ENCODE peak calls at places on chromosome 4, in ten cellular contexts. One of them, this sample, is unnamed.

GRCh38 chr4:181998588-181998987 is 244.6 kb upstream of the TENM3 start:
- DNase-seq in hypothalamus: no peak
- DNase-seq in activated T-helper 1 cell treated with anti-CD3 and anti-CD28 coated beads, Interleukin-2, amount 50 U/mL, for 16 hours: no peak
- DNase-seq in stromal cell of bone marrow: no peak
- DNase-seq in NT2/D1: no peak
- DNase-seq in upper lobe of right lung: no peak
- DNase-seq in CD8-positive, alpha-beta T cell: no peak
- DNase-seq in GM04503: no peak
- DNase-seq in H9: no peak
- DNase-seq in NAMALWA: no peak
- DNase-seq in this sample: no peak

GRCh38 chr4:169663894-169664293 is 43.5 kb downstream of the CLCN3 start:
- DNase-seq in hypothalamus: no peak
- DNase-seq in activated T-helper 1 cell treated with anti-CD3 and anti-CD28 coated beads, Interleukin-2, amount 50 U/mL, for 16 hours: no peak
- DNase-seq in NT2/D1: no peak
- DNase-seq in GM04503: no peak
- DNase-seq in CD8-positive, alpha-beta T cell: no peak
- DNase-seq in NAMALWA: no peak
- DNase-seq in stromal cell of bone marrow: no peak
- DNase-seq in H9: no peak
- DNase-seq in upper lobe of right lung: no peak
- DNase-seq in this sample: no peak

GRCh38 chr4:39083164-39083563 is 21.1 kb downstream of the KLHL5 start:
- DNase-seq in hypothalamus: no peak
- DNase-seq in H9: no peak
- DNase-seq in activated T-helper 1 cell treated with anti-CD3 and anti-CD28 coated beads, Interleukin-2, amount 50 U/mL, for 16 hours: no peak
- DNase-seq in CD8-positive, alpha-beta T cell: no peak
- DNase-seq in upper lobe of right lung: no peak
- DNase-seq in NT2/D1: no peak
- DNase-seq in NAMALWA: no peak
- DNase-seq in stromal cell of bone marrow: peak; percentile 21
- DNase-seq in GM04503: peak; percentile 26
- DNase-seq in this sample: no peak

GRCh38 chr4:128573781-128574508 is 235.6 kb upstream of the JADE1 start:
- DNase-seq in H9: no peak
- DNase-seq in activated T-helper 1 cell treated with anti-CD3 and anti-CD28 coated beads, Interleukin-2, amount 50 U/mL, for 16 hours: no peak
- DNase-seq in GM04503: peak; percentile 76
- DNase-seq in hypothalamus: no peak
- DNase-seq in stromal cell of bone marrow: peak; percentile 38
- DNase-seq in CD8-positive, alpha-beta T cell: no peak
- DNase-seq in NAMALWA: no peak
- DNase-seq in NT2/D1: no peak
- DNase-seq in upper lobe of right lung: no peak
- DNase-seq in this sample: no peak

GRCh38 chr4:163273922-163274321 is 58.5 kb downstream of the NPY1R start:
- DNase-seq in GM04503: no peak
- DNase-seq in stromal cell of bone marrow: no peak
- DNase-seq in NT2/D1: no peak
- DNase-seq in activated T-helper 1 cell treated with anti-CD3 and anti-CD28 coated beads, Interleukin-2, amount 50 U/mL, for 16 hours: no peak
- DNase-seq in NAMALWA: no peak
- DNase-seq in CD8-positive, alpha-beta T cell: no peak
- DNase-seq in upper lobe of right lung: no peak
- DNase-seq in hypothalamus: no peak
- DNase-seq in H9: no peak
- DNase-seq in this sample: no peak

GRCh38 chr4:25350561-25350960 is 26.5 kb upstream of the ANAPC4 start:
- DNase-seq in CD8-positive, alpha-beta T cell: no peak
- DNase-seq in NT2/D1: no peak
- DNase-seq in H9: no peak
- DNase-seq in upper lobe of right lung: no peak
- DNase-seq in activated T-helper 1 cell treated with anti-CD3 and anti-CD28 coated beads, Interleukin-2, amount 50 U/mL, for 16 hours: no peak
- DNase-seq in stromal cell of bone marrow: no peak
- DNase-seq in hypothalamus: no peak
- DNase-seq in GM04503: peak; percentile 18
- DNase-seq in NAMALWA: no peak
- DNase-seq in this sample: no peak

GRCh38 chr4:172515266-172515879 is 653.2 kb upstream of the GALNT7 start:
- DNase-seq in stromal cell of bone marrow: no peak
- DNase-seq in NAMALWA: no peak
- DNase-seq in GM04503: no peak
- DNase-seq in NT2/D1: peak; percentile 1
- DNase-seq in hypothalamus: no peak
- DNase-seq in CD8-positive, alpha-beta T cell: no peak
- DNase-seq in activated T-helper 1 cell treated with anti-CD3 and anti-CD28 coated beads, Interleukin-2, amount 50 U/mL, for 16 hours: no peak
- DNase-seq in upper lobe of right lung: no peak
- DNase-seq in H9: peak; percentile 51
- DNase-seq in this sample: no peak

GRCh38 chr4:1711906-1712215 is 258 bp downstream of the SLBP start:
- DNase-seq in hypothalamus: peak; percentile 47
- DNase-seq in NAMALWA: no peak
- DNase-seq in NT2/D1: no peak
- DNase-seq in activated T-helper 1 cell treated with anti-CD3 and anti-CD28 coated beads, Interleukin-2, amount 50 U/mL, for 16 hours: peak; percentile 32
- DNase-seq in upper lobe of right lung: no peak
- DNase-seq in CD8-positive, alpha-beta T cell: no peak
- DNase-seq in stromal cell of bone marrow: no peak
- DNase-seq in GM04503: no peak
- DNase-seq in H9: peak; percentile 43
- DNase-seq in this sample: no peak

GRCh38 chr4:78323439-78323838 is 228.1 kb upstream of the ANXA3 start:
- DNase-seq in NAMALWA: no peak
- DNase-seq in upper lobe of right lung: no peak
- DNase-seq in activated T-helper 1 cell treated with anti-CD3 and anti-CD28 coated beads, Interleukin-2, amount 50 U/mL, for 16 hours: no peak
- DNase-seq in stromal cell of bone marrow: no peak
- DNase-seq in hypothalamus: no peak
- DNase-seq in NT2/D1: no peak
- DNase-seq in H9: no peak
- DNase-seq in GM04503: no peak
- DNase-seq in CD8-positive, alpha-beta T cell: no peak
- DNase-seq in this sample: no peak

GRCh38 chr4:42302348-42302747 is 94.9 kb upstream of the SHISA3 start:
- DNase-seq in NAMALWA: peak; percentile 48
- DNase-seq in hypothalamus: no peak
- DNase-seq in stromal cell of bone marrow: no peak
- DNase-seq in upper lobe of right lung: no peak
- DNase-seq in NT2/D1: peak; percentile 63
- DNase-seq in H9: peak; percentile 75
- DNase-seq in CD8-positive, alpha-beta T cell: no peak
- DNase-seq in activated T-helper 1 cell treated with anti-CD3 and anti-CD28 coated beads, Interleukin-2, amount 50 U/mL, for 16 hours: no peak
- DNase-seq in GM04503: peak; percentile 2
- DNase-seq in this sample: no peak

GRCh38 chr4:6693274-6694176 is at the start of gene S100P:
- DNase-seq in NT2/D1: no peak
- DNase-seq in activated T-helper 1 cell treated with anti-CD3 and anti-CD28 coated beads, Interleukin-2, amount 50 U/mL, for 16 hours: no peak
- DNase-seq in CD8-positive, alpha-beta T cell: no peak
- DNase-seq in GM04503: no peak
- DNase-seq in H9: no peak
- DNase-seq in stromal cell of bone marrow: no peak
- DNase-seq in hypothalamus: no peak
- DNase-seq in upper lobe of right lung: no peak
- DNase-seq in NAMALWA: no peak
- DNase-seq in this sample: no peak

GRCh38 chr4:47839259-47839658 is 1.4 kb upstream of the CORIN start:
- DNase-seq in stromal cell of bone marrow: no peak
- DNase-seq in NAMALWA: peak; percentile 36
- DNase-seq in NT2/D1: no peak
- DNase-seq in hypothalamus: no peak
- DNase-seq in H9: no peak
- DNase-seq in GM04503: no peak
- DNase-seq in CD8-positive, alpha-beta T cell: no peak
- DNase-seq in upper lobe of right lung: no peak
- DNase-seq in activated T-helper 1 cell treated with anti-CD3 and anti-CD28 coated beads, Interleukin-2, amount 50 U/mL, for 16 hours: no peak
- DNase-seq in this sample: no peak

GRCh38 chr4:176238157-176238608 is 30.8 kb downstream of the ASB5 start:
- DNase-seq in NT2/D1: no peak
- DNase-seq in upper lobe of right lung: no peak
- DNase-seq in CD8-positive, alpha-beta T cell: no peak
- DNase-seq in H9: no peak
- DNase-seq in activated T-helper 1 cell treated with anti-CD3 and anti-CD28 coated beads, Interleukin-2, amount 50 U/mL, for 16 hours: no peak
- DNase-seq in NAMALWA: no peak
- DNase-seq in GM04503: peak; percentile 56
- DNase-seq in stromal cell of bone marrow: peak; percentile 97
- DNase-seq in hypothalamus: no peak
- DNase-seq in this sample: no peak

GRCh38 chr4:138182838-138183426 is 59.2 kb downstream of the SLC7A11 start:
- DNase-seq in GM04503: peak; percentile 15
- DNase-seq in H9: no peak
- DNase-seq in stromal cell of bone marrow: peak; percentile 58
- DNase-seq in upper lobe of right lung: no peak
- DNase-seq in hypothalamus: no peak
- DNase-seq in NT2/D1: peak; percentile 20
- DNase-seq in CD8-positive, alpha-beta T cell: no peak
- DNase-seq in activated T-helper 1 cell treated with anti-CD3 and anti-CD28 coated beads, Interleukin-2, amount 50 U/mL, for 16 hours: no peak
- DNase-seq in NAMALWA: peak; percentile 73
- DNase-seq in this sample: no peak

GRCh38 chr4:986949-987688 is at the start of gene IDUA:
- DNase-seq in stromal cell of bone marrow: no peak
- DNase-seq in activated T-helper 1 cell treated with anti-CD3 and anti-CD28 coated beads, Interleukin-2, amount 50 U/mL, for 16 hours: peak; percentile 71
- DNase-seq in NT2/D1: no peak
- DNase-seq in hypothalamus: peak; percentile 43
- DNase-seq in CD8-positive, alpha-beta T cell: peak; percentile 83
- DNase-seq in GM04503: no peak
- DNase-seq in NAMALWA: peak; percentile 79
- DNase-seq in upper lobe of right lung: peak; percentile 95
- DNase-seq in H9: peak; percentile 73
- DNase-seq in this sample: no peak

GRCh38 chr4:86218721-86219481 is 141.0 kb downstream of the MAPK10 start:
- DNase-seq in stromal cell of bone marrow: peak; percentile 13
- DNase-seq in CD8-positive, alpha-beta T cell: no peak
- DNase-seq in GM04503: no peak
- DNase-seq in H9: no peak
- DNase-seq in NT2/D1: no peak
- DNase-seq in hypothalamus: no peak
- DNase-seq in NAMALWA: no peak
- DNase-seq in activated T-helper 1 cell treated with anti-CD3 and anti-CD28 coated beads, Interleukin-2, amount 50 U/mL, for 16 hours: no peak
- DNase-seq in upper lobe of right lung: no peak
- DNase-seq in this sample: no peak

GRCh38 chr4:79540143-79540542 is 132.1 kb upstream of the GK2 start:
- DNase-seq in NT2/D1: no peak
- DNase-seq in GM04503: no peak
- DNase-seq in stromal cell of bone marrow: no peak
- DNase-seq in H9: no peak
- DNase-seq in activated T-helper 1 cell treated with anti-CD3 and anti-CD28 coated beads, Interleukin-2, amount 50 U/mL, for 16 hours: no peak
- DNase-seq in hypothalamus: no peak
- DNase-seq in NAMALWA: no peak
- DNase-seq in CD8-positive, alpha-beta T cell: no peak
- DNase-seq in upper lobe of right lung: no peak
- DNase-seq in this sample: no peak

GRCh38 chr4:173505924-173506779 is 23.9 kb downstream of the HAND2 start:
- DNase-seq in upper lobe of right lung: no peak
- DNase-seq in GM04503: no peak
- DNase-seq in activated T-helper 1 cell treated with anti-CD3 and anti-CD28 coated beads, Interleukin-2, amount 50 U/mL, for 16 hours: no peak
- DNase-seq in H9: peak; percentile 77
- DNase-seq in NT2/D1: no peak
- DNase-seq in NAMALWA: peak; percentile 74
- DNase-seq in CD8-positive, alpha-beta T cell: no peak
- DNase-seq in hypothalamus: no peak
- DNase-seq in stromal cell of bone marrow: no peak
- DNase-seq in this sample: no peak

GRCh38 chr4:72846280-72847111 is 223.0 kb downstream of the COX18 start:
- DNase-seq in CD8-positive, alpha-beta T cell: no peak
- DNase-seq in NAMALWA: peak; percentile 40
- DNase-seq in GM04503: no peak
- DNase-seq in H9: peak; percentile 85
- DNase-seq in NT2/D1: peak; percentile 61
- DNase-seq in upper lobe of right lung: no peak
- DNase-seq in hypothalamus: no peak
- DNase-seq in activated T-helper 1 cell treated with anti-CD3 and anti-CD28 coated beads, Interleukin-2, amount 50 U/mL, for 16 hours: no peak
- DNase-seq in stromal cell of bone marrow: no peak
- DNase-seq in this sample: no peak

This sample was measured in RWPE2.